ENCODE peak calls at places on chromosomes 11 and 22, in four cellular contexts. T, E, Z and R are unnamed samples.

GRCh38 chr11:62459080-62459479 is 40.2 kb downstream of the SCGB1A1 start:
- DNase-seq in E (no peak), Z (no peak), T (no peak), R (no peak)

GRCh38 chr22:48822278-48823233 is 1005.1 kb downstream of the BRD1 start:
- DNase-seq in T (no peak), Z (no peak), E (no peak), R (no peak)

GRCh38 chr11:105297463-105297862 is 157.9 kb upstream of the CARD18 start:
- DNase-seq in T (no peak), E (no peak), Z (no peak), R (no peak)

GRCh38 chr11:77198440-77198849 is 70.4 kb downstream of the MYO7A start:
- DNase-seq in T (no peak), Z (no peak), E (peak), R (peak)

GRCh38 chr22:19716041-19716828 is 1.9 kb downstream of the SEPTIN5 start:
- DNase-seq in E (no peak), Z (no peak), T (no peak), R (no peak)

GRCh38 chr22:19769393-19769715 is 8.8 kb downstream of the TBX1 start:
- DNase-seq in Z (no peak), T (no peak), E (no peak), R (no peak)

GRCh38 chr22:37777122-37777687 is 30.5 kb upstream of the GCAT start:
- DNase-seq in T (no peak), E (no peak), Z (no peak), R (no peak)

GRCh38 chr11:124915541-124916369 is 3.3 kb upstream of the HEPN1 start:
- DNase-seq in Z (no peak), T (no peak), E (no peak), R (no peak)

GRCh38 chr22:47370448-47371262 is 608.2 kb downstream of the TBC1D22A start:
- DNase-seq in Z (no peak), T (no peak), E (no peak), R (no peak)

GRCh38 chr11:86698634-86699033 is 26.2 kb upstream of the ME3 start:
- DNase-seq in E (no peak), Z (no peak), T (no peak), R (no peak)

GRCh38 chr11:104609297-104609696 is 289.0 kb downstream of the CASP12 start:
- DNase-seq in E (peak), T (no peak), Z (no peak), R (peak)

GRCh38 chr11:131661137-131661536 is 290.7 kb downstream of the NTM start:
- DNase-seq in E (no peak), Z (no peak), T (no peak), R (no peak)

GRCh38 chr11:116224154-116224888 is 548.5 kb downstream of the BUD13 start:
- DNase-seq in T (no peak), E (peak), Z (peak), R (peak)

GRCh38 chr11:69327741-69328191 is 33.8 kb downstream of the MYEOV start:
- DNase-seq in Z (no peak), E (no peak), T (no peak), R (no peak)

GRCh38 chr11:94504689-94505293 is 7.5 kb upstream of the C11orf97 start:
- DNase-seq in Z (no peak), E (no peak), T (no peak), R (peak)